ENCODE peak calls at places on chromosomes 7 and 10, in seven cellular contexts. D is AG09309, R is GM06990, L is coronary artery, S is AG10803, M is DND-41, U is heart left ventricle. I is an unnamed sample.

GRCh38 chr7:135673360-135673706 is 11.0 kb downstream of the STMP1 start:
- DNase-seq in S (peak), R (no peak), U (no peak), M (no peak), L (no peak), D (no peak), I (no peak)

GRCh38 chr10:112435013-112435619 is 11.6 kb downstream of the ZDHHC6 start:
- DNase-seq in L (no peak), U (no peak), M (no peak), S (peak), D (peak), R (no peak), I (no peak)

GRCh38 chr10:113538131-113538530 is 14.7 kb upstream of the HABP2 start:
- DNase-seq in S (no peak), U (no peak), L (no peak), R (no peak), M (no peak), D (no peak), I (no peak)

GRCh38 chr10:69650589-69651261 is 20.7 kb downstream of the FAM241B start:
- DNase-seq in U (no peak), D (no peak), S (no peak), M (peak), R (no peak), L (no peak), I (no peak)

GRCh38 chr10:8513155-8514147 is 459.0 kb downstream of the GATA3 start:
- DNase-seq in M (no peak), S (no peak), U (no peak), R (no peak), L (no peak), D (no peak), I (no peak)

GRCh38 chr7:2614646-2615330 is 17.0 kb upstream of the TTYH3 start:
- DNase-seq in L (no peak), R (no peak), U (no peak), D (no peak), S (peak), M (no peak), I (no peak)

GRCh38 chr10:50997461-50997860 is 76.8 kb upstream of the PRKG1 start:
- DNase-seq in D (no peak), S (no peak), M (no peak), R (no peak), U (no peak), L (no peak), I (no peak)

GRCh38 chr10:11036424-11037011 is 18.8 kb downstream of the CELF2 start:
- DNase-seq in S (peak), R (no peak), M (no peak), L (no peak), U (peak), D (peak), I (no peak)

GRCh38 chr7:110371709-110372108 is 719.2 kb upstream of the LRRN3 start:
- DNase-seq in D (no peak), U (no peak), R (no peak), S (no peak), L (no peak), M (no peak), I (no peak)

GRCh38 chr7:20383351-20383750 is 52.7 kb downstream of the ITGB8 start:
- DNase-seq in R (no peak), M (no peak), L (no peak), D (no peak), U (no peak), S (no peak), I (no peak)

GRCh38 chr10:133307776-133308430 is 769 bp downstream of the TUBGCP2 start:
- DNase-seq in S (peak), R (peak), U (no peak), M (peak), D (no peak), L (no peak), I (peak)

GRCh38 chr10:8183241-8183704 is 128.8 kb downstream of the GATA3 start:
- DNase-seq in U (no peak), D (peak), M (no peak), L (no peak), S (no peak), R (peak), I (no peak)

GRCh38 chr7:156554488-156554887 is 86.1 kb upstream of the RNF32 start:
- DNase-seq in R (no peak), L (no peak), M (no peak), S (no peak), U (no peak), D (no peak), I (no peak)

GRCh38 chr7:12570148-12570528 is 382 bp upstream of the SCIN start:
- DNase-seq in L (no peak), M (no peak), D (no peak), R (no peak), S (no peak), U (no peak), I (peak)

GRCh38 chr10:31642296-31642695 is 286.3 kb downstream of the ARHGAP12 start:
- DNase-seq in U (no peak), L (no peak), R (no peak), M (no peak), D (no peak), S (peak), I (no peak)

GRCh38 chr7:84637568-84638338 is 443.2 kb upstream of the SEMA3A start:
- DNase-seq in D (peak), R (no peak), M (no peak), S (peak), L (no peak), U (peak), I (no peak)

GRCh38 chr10:132876967-132877366 is 65.4 kb downstream of the CFAP46 start:
- DNase-seq in M (no peak), D (no peak), R (no peak), L (no peak), U (no peak), S (no peak), I (no peak)

GRCh38 chr7:48424731-48425130 is 253.5 kb downstream of the ABCA13 start:
- DNase-seq in M (no peak), L (no peak), R (no peak), D (no peak), S (peak), U (no peak), I (peak)

GRCh38 chr7:42097756-42098155 is 139.3 kb downstream of the GLI3 start:
- DNase-seq in S (peak), L (no peak), U (no peak), M (no peak), D (peak), R (no peak), I (no peak)

GRCh38 chr10:99466632-99467031 is 36.2 kb upstream of the GOT1 start:
- DNase-seq in S (no peak), U (no peak), M (no peak), D (no peak), R (no peak), L (no peak), I (no peak)

GRCh38 chr10:77795426-77796055 is 131.0 kb downstream of the DLG5 start:
- DNase-seq in M (no peak), S (no peak), U (no peak), D (no peak), R (no peak), L (no peak), I (no peak)

GRCh38 chr10:100890696-100891271 is 22.0 kb upstream of the SLF2 start:
- DNase-seq in M (no peak), U (no peak), R (no peak), S (peak), D (peak), L (peak), I (no peak)

GRCh38 chr10:35940067-35940989 is 298.2 kb upstream of the FZD8 start:
- DNase-seq in R (no peak), M (no peak), S (peak), U (no peak), L (no peak), D (no peak), I (no peak)

GRCh38 chr7:17463511-17464085 is 165.1 kb downstream of the AHR start:
- DNase-seq in M (peak), D (no peak), R (no peak), L (no peak), U (no peak), S (no peak), I (no peak)

GRCh38 chr10:3099291-3100092 is 32.1 kb downstream of the PFKP start:
- DNase-seq in U (no peak), S (peak), M (no peak), R (no peak), D (peak), L (no peak), I (no peak)

GRCh38 chr10:127600479-127600878 is 51.4 kb downstream of the NPS start:
- DNase-seq in D (no peak), R (no peak), U (no peak), M (peak), S (no peak), L (no peak), I (no peak)

GRCh38 chr7:102387064-102387463 is 9.1 kb upstream of the PRKRIP1 start:
- DNase-seq in R (no peak), U (no peak), D (no peak), L (no peak), S (no peak), M (no peak), I (no peak)

GRCh38 chr7:108448777-108449576 is 7.3 kb downstream of the NRCAM start:
- DNase-seq in U (no peak), D (no peak), S (no peak), R (no peak), M (no peak), L (no peak), I (peak)

GRCh38 chr7:112411186-112411795 is 39.0 kb upstream of the IFRD1 start:
- DNase-seq in R (no peak), M (no peak), L (no peak), S (peak), U (peak), D (no peak), I (no peak)

GRCh38 chr10:131928248-131929095 is 27.7 kb downstream of the PPP2R2D start:
- DNase-seq in U (no peak), D (no peak), L (no peak), M (no peak), S (no peak), R (peak), I (peak)

GRCh38 chr7:116715087-116715486 is 43.1 kb downstream of the MET start:
- DNase-seq in L (no peak), U (no peak), M (no peak), R (no peak), S (peak), D (no peak), I (no peak)

GRCh38 chr7:125391921-125392320 is 462.3 kb upstream of the POT1 start:
- DNase-seq in M (no peak), D (no peak), U (no peak), S (no peak), R (no peak), L (no peak), I (no peak)

GRCh38 chr10:59970396-59971368 is 64.3 kb upstream of the CCDC6 start:
- DNase-seq in R (peak), L (no peak), U (no peak), S (no peak), D (no peak), M (no peak), I (peak)
- TF ChIP-seq CTCF in R (peak), L (no peak), U (no peak), S (no peak), D (no peak), M (no peak), I (peak)

DNA sequence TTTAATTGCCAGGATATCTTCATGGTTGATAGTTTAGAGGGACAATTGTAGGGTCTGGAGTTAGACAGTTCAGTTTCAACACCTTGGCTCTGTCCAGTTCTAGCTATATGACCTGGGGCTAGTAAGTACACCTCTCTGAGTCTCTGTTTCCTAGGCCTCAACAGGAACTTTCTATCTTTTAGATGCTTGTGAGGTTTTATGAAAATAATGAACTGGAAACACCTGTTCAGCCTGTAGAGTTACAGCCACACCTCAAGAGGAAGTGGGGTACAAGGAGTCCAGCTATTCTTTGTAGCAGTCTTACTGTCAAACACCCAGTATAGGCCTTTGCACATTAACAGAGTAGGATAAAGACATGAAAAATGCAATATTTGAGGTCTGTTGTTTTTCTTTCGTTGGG is 73.4 kb downstream of the CHRM2 start:
- DNase-seq in L (no peak), R (no peak), M (no peak), D (no peak), U (no peak), S (no peak), I (no peak)
- TF ChIP-seq CTCF in L (no peak), R (no peak), M (no peak), D (no peak), U (no peak), S (no peak), I (no peak)

DNA sequence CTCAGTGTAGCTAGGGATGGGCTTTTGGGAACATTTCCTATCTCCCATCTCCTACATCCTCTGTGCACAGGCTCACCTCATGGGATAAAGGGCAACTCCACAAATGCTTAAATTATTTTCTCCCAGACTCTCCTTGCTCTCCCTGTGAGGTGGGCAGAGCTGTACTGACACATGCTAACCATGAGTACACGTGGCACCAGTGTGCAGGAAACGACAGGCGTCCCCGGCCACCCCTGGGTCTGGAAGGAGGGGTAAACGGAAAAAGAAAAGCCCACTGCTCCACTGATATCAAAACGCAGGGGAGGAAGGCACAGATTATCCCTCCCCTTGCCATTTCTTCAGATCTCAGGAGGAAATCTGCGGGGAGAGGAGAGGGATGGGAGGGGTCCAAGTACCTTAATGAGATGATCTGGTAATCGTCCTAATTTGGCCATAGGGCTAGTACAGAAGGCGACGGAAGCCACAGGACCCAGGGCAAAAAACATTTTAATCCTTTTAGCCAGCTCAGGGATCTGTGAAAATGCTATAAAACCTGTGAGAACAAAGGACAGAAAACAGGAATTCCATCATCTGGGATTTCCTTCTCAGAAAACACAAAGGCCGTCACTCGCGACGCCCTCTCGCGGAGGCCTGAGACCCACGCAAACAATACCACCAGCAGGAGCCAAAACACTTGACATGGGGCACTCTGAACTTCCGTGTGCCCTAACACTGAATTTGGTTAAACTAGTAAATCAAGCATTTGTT is 17.8 kb upstream of the CH25H start:
- DNase-seq in R (no peak), M (no peak), S (no peak), L (no peak), D (no peak), U (peak), I (no peak)
- TF ChIP-seq CTCF in R (no peak), M (no peak), S (peak), L (no peak), D (no peak), U (peak), I (no peak)

GRCh38 chr7:26562841-26563240 is 271.2 kb downstream of the SNX10 start:
- DNase-seq in M (no peak), D (no peak), L (no peak), S (no peak), R (no peak), U (no peak), I (no peak)
- TF ChIP-seq CTCF in M (no peak), D (no peak), L (no peak), S (no peak), R (peak), U (no peak), I (no peak)

GRCh38 chr7:155261031-155261985 is 36.4 kb upstream of the INSIG1 start:
- DNase-seq in M (no peak), D (no peak), R (no peak), S (no peak), U (no peak), L (no peak), I (no peak)
- TF ChIP-seq CTCF in M (no peak), D (no peak), R (no peak), S (no peak), U (no peak), L (no peak), I (no peak)

GRCh38 chr7:127348247-127348631 is 44.3 kb downstream of the ZNF800 start:
- DNase-seq in M (no peak), U (no peak), S (no peak), L (no peak), D (no peak), R (no peak), I (no peak)

GRCh38 chr7:127349881-127350280 is 42.6 kb downstream of the ZNF800 start:
- DNase-seq in D (no peak), U (no peak), S (no peak), M (no peak), L (no peak), R (no peak), I (no peak)

GRCh38 chr7:127350586-127350985 is 41.9 kb downstream of the ZNF800 start:
- DNase-seq in S (no peak), M (no peak), R (no peak), D (no peak), L (no peak), U (no peak), I (no peak)

GRCh38 chr7:127346575-127347256 is 45.8 kb downstream of the ZNF800 start:
- DNase-seq in M (no peak), D (no peak), U (no peak), S (no peak), R (no peak), L (no peak), I (no peak)

DNA sequence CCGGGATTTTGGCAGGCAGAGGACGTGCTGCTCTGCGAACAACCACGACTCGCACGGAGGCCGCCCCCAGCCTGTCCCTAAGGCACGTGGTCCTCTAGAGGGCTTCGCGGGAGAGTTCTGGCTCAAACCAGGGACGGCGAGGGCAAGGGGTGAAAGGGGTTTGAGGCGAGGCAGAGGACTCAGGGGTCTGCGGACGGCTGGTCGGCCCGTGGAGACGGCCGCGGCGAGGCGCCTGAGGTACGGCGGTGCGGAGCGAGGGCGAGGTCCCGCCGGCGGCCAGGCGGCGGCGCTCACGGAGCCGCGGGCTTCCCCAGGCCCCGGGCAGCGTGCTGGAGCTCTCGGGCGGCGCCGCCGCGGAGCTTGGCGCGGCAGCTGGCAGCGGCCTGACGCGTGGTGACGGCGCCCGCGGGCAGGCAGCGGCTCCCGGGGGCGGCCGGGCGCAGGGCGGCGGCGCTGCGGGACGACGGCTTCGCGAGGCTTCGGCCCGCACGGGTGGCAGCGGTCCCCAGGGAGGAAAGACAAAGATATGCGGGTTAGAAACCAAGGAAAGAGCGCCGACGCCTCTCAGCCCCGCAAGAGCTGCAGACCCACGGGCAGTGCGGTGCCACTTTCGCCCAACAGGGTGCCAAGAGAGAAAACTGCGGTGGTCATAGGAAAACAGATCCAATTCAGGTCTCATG is 44.8 kb downstream of the ZNF800 start:
- DNase-seq in M (no peak), L (no peak), S (peak), U (peak), R (peak), D (no peak), I (peak)
- TF ChIP-seq CTCF in M (no peak), L (peak), S (peak), U (peak), R (peak), D (peak), I (peak)

GRCh38 chr7:134016942-134017303 is 110.2 kb upstream of the LRGUK start:
- DNase-seq in R (no peak), U (no peak), M (no peak), D (no peak), S (no peak), L (no peak), I (no peak)
- TF ChIP-seq CTCF in R (no peak), U (no peak), M (no peak), D (no peak), S (no peak), L (no peak), I (no peak)

GRCh38 chr10:1472605-1473004 is 264.7 kb downstream of the ADARB2 start:
- DNase-seq in S (no peak), M (no peak), L (no peak), U (no peak), D (no peak), R (no peak), I (no peak)
- TF ChIP-seq CTCF in S (no peak), M (no peak), L (no peak), U (no peak), D (no peak), R (no peak), I (no peak)

GRCh38 chr7:73567701-73568685 is 10.4 kb downstream of the TBL2 start:
- DNase-seq in M (peak), D (no peak), R (no peak), U (no peak), L (no peak), S (peak), I (no peak)

GRCh38 chr7:73567140-73567539 is 9.7 kb upstream of the BCL7B start:
- DNase-seq in R (no peak), M (no peak), L (no peak), D (no peak), U (no peak), S (no peak), I (no peak)

GRCh38 chr7:73570977-73571376 is 7.4 kb downstream of the TBL2 start:
- DNase-seq in R (no peak), U (no peak), M (no peak), D (no peak), L (no peak), S (no peak), I (no peak)

GRCh38 chr7:73570521-73570920 is 7.9 kb downstream of the TBL2 start:
- DNase-seq in U (no peak), R (no peak), L (no peak), M (no peak), D (no peak), S (no peak), I (no peak)

DNA sequence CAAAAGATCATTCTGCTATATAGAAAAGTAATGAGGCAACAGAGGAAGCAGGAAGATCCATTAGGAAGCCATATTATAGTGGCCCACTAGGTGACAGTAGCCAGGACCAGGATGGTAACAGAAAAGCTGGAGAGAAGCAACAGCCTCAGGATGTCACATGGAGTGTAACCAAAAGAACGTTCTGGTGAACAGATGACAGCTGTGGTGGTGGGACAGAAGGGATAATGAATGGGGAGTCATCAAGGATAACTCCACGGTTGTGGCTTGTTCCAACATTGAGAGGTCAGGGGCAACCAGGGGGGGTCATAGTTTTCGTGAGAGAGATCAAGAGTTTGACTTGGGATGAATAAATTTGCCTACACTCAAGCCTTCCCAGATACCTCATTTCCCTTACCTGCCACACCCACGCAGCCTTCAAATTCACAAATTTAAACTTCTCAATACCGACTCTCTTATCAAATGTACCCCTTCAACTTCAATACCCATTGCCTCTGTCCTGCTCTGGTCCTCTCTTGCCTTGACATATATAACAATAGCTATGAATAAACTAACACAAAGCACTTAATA is 9.3 kb downstream of the TBL2 start:
- DNase-seq in U (no peak), D (no peak), L (no peak), S (no peak), R (no peak), M (no peak), I (no peak)
- TF ChIP-seq CTCF in U (no peak), D (no peak), L (no peak), S (no peak), R (no peak), M (peak), I (no peak)

I was measured in GM13976.